ENCODE peak calls at places on chromosomes 7 and 10, in four cellular contexts. G is AG04450, U is left ventricle myocardium superior, S is type B pancreatic cell. M is an unnamed sample.
A peak's percentile ranks its signal among the peaks of the same experiment; 100 is the strongest.

GRCh38 chr10:131196176-131196885 is 115.2 kb downstream of the TCERG1L start:
- DNase-seq in G (no peak), U (no peak), S (no peak), M (no peak)

GRCh38 chr7:14507617-14508016 is 394.9 kb downstream of the DGKB start:
- DNase-seq in G (no peak), U (no peak), S (no peak), M (no peak)

GRCh38 chr10:119595134-119595714 is 1.5 kb downstream of the TIAL1 start:
- DNase-seq in G (no peak), U (no peak), S (no peak), M (no peak)

GRCh38 chr7:99190359-99191009 is 17.4 kb downstream of the KPNA7 start:
- DNase-seq in G (no peak), U (no peak), S (no peak), M (no peak)

GRCh38 chr7:97104719-97105129 is 12.8 kb upstream of the SDHAF3 start:
- DNase-seq in G (peak; percentile 32), U (peak; percentile 90), S (peak; percentile 87), M (peak; percentile 50)

GRCh38 chr10:99965700-99966099 is 44.0 kb downstream of the DNMBP start:
- DNase-seq in G (no peak), U (no peak), S (no peak), M (no peak)

GRCh38 chr7:64951250-64951848 is 39.5 kb downstream of the ZNF117 start:
- DNase-seq in G (peak; percentile 1), U (no peak), S (no peak), M (no peak)

GRCh38 chr7:53383131-53383530 is 347.7 kb downstream of the POM121L12 start:
- DNase-seq in G (no peak), U (no peak), S (no peak), M (no peak)

GRCh38 chr7:154862153-154862791 is 140.7 kb downstream of the PAXIP1 start:
- DNase-seq in G (no peak), U (no peak), S (no peak), M (no peak)

GRCh38 chr7:32680259-32681173 is 185.2 kb downstream of the AVL9 start:
- DNase-seq in G (no peak), U (no peak), S (no peak), M (no peak)

GRCh38 chr10:78544447-78545085 is 510.9 kb downstream of the RPS24 start:
- DNase-seq in G (no peak), U (no peak), S (no peak), M (no peak)

GRCh38 chr7:31860925-31861324 is 173.9 kb downstream of the PPP1R17 start:
- DNase-seq in G (no peak), U (no peak), S (no peak), M (no peak)

GRCh38 chr7:156722427-156722826 is 81.9 kb downstream of the RNF32 start:
- DNase-seq in G (no peak), U (no peak), S (no peak), M (no peak)

GRCh38 chr10:129934196-129934925 is 29.7 kb downstream of the EBF3 start:
- DNase-seq in G (no peak), U (no peak), S (no peak), M (no peak)

GRCh38 chr7:82288769-82289535 is 154.6 kb downstream of the CACNA2D1 start:
- DNase-seq in G (no peak), U (no peak), S (no peak), M (no peak)

GRCh38 chr7:3300221-3300650 is 816 bp upstream of the SDK1 start:
- DNase-seq in G (no peak), U (no peak), S (no peak), M (no peak)

GRCh38 chr10:15168296-15168780 is at the start of gene NMT2:
- DNase-seq in G (no peak), U (peak; percentile 93), S (no peak), M (no peak)

GRCh38 chr10:125442856-125443540 is 240.0 kb downstream of the TEX36 start:
- DNase-seq in G (peak; percentile 8), U (no peak), S (no peak), M (no peak)

GRCh38 chr7:42015413-42015698 is 221.7 kb downstream of the GLI3 start:
- DNase-seq in G (no peak), U (no peak), S (no peak), M (no peak)

GRCh38 chr7:102232686-102233286 is 53.9 kb upstream of the SH2B2 start:
- DNase-seq in G (no peak), U (no peak), S (no peak), M (no peak)

GRCh38 chr10:99395750-99396445 is 34.5 kb downstream of the GOT1 start:
- DNase-seq in G (peak; percentile 32), U (no peak), S (no peak), M (no peak)

GRCh38 chr10:16777473-16778370 is 39.5 kb downstream of the RSU1 start:
- DNase-seq in G (peak; percentile 32), U (no peak), S (no peak), M (no peak)

GRCh38 chr10:90481326-90481923 is 376.4 kb downstream of the HTR7 start:
- DNase-seq in G (no peak), U (no peak), S (no peak), M (no peak)

GRCh38 chr10:6009159-6009558 is 31.8 kb upstream of the IL15RA start:
- DNase-seq in G (peak; percentile 32), U (no peak), S (no peak), M (no peak)

GRCh38 chr10:79123547-79123963 is 54.8 kb downstream of the ZMIZ1 start:
- DNase-seq in G (no peak), U (peak; percentile 65), S (no peak), M (no peak)

GRCh38 chr10:27072436-27073114 is 27.7 kb downstream of the ANKRD26 start:
- DNase-seq in G (no peak), U (no peak), S (no peak), M (no peak)

GRCh38 chr7:81297317-81297716 is 378.5 kb upstream of the SEMA3C start:
- DNase-seq in G (no peak), U (no peak), S (no peak), M (no peak)

M was measured in activated gamma-delta T cell treated with anti-CD3 and anti-CD28 coated beads, Interleukin-2, amount 50 U/mL, for 16 hours.